ENCODE peak calls at places on chromosomes 3 and 15, in five cellular contexts. Q is activated T-helper 1 cell treated with Interleukin-2 at 50 U/mL for 16 hours; E is stimulated activated CD8-positive, alpha-beta memory T cell treated with anti-CD3 and anti-CD28 coated beads, Interleukin-12 subunit alpha, Interleukin-12 subunit beta, amount 100 ng/mL, for 4 hours; M is cardiac muscle cell; Z is RWPE1. O is an unnamed sample.

GRCh38 chr3:16743276-16743675 is 138.1 kb upstream of the DAZL start:
- DNase-seq in Q (no peak), E (no peak), M (peak), Z (no peak), O (no peak)

GRCh38 chr3:15205934-15206661 is at the start of gene CAPN7:
- DNase-seq in Q (peak), E (peak), M (peak), Z (peak), O (peak)

GRCh38 chr15:28955686-28956421 is 70.1 kb downstream of the APBA2 start:
- DNase-seq in Q (no peak), E (no peak), M (peak), Z (no peak), O (no peak)

GRCh38 chr15:101113114-101114005 is 138.5 kb downstream of the CHSY1 start:
- DNase-seq in Q (no peak), E (no peak), M (no peak), Z (no peak), O (no peak)

GRCh38 chr15:56767315-56767714 is 34.0 kb upstream of the ZNF280D start:
- DNase-seq in Q (no peak), E (no peak), M (peak), Z (no peak), O (no peak)

GRCh38 chr3:10119376-10119775 is 3.9 kb downstream of the BRK1 start:
- DNase-seq in Q (no peak), E (no peak), M (no peak), Z (no peak), O (no peak)

GRCh38 chr15:25690673-25691543 is 172.2 kb downstream of the ATP10A start:
- DNase-seq in Q (no peak), E (no peak), M (peak), Z (peak), O (no peak)

GRCh38 chr3:34008836-34009479 is 210.5 kb downstream of the PDCD6IP start:
- DNase-seq in Q (no peak), E (no peak), M (no peak), Z (no peak), O (no peak)

GRCh38 chr15:70259640-70260066 is 161.9 kb upstream of the TLE3 start:
- DNase-seq in Q (no peak), E (no peak), M (peak), Z (no peak), O (no peak)

GRCh38 chr3:193773266-193774183 is 180.5 kb downstream of the OPA1 start:
- DNase-seq in Q (no peak), E (no peak), M (peak), Z (no peak), O (no peak)

GRCh38 chr15:25863968-25864580 is 947 bp upstream of the ATP10A start:
- DNase-seq in Q (no peak), E (no peak), M (no peak), Z (no peak), O (no peak)

GRCh38 chr3:188712257-188712924 is 459.4 kb upstream of the TPRG1 start:
- DNase-seq in Q (no peak), E (no peak), M (peak), Z (no peak), O (peak)

GRCh38 chr3:45981321-45982038 is 14.1 kb downstream of the FYCO1 start:
- DNase-seq in Q (no peak), E (no peak), M (peak), Z (no peak), O (no peak)

GRCh38 chr3:88632226-88632625 is 475.2 kb upstream of the EPHA3 start:
- DNase-seq in Q (no peak), E (no peak), M (no peak), Z (no peak), O (no peak)

GRCh38 chr15:53976844-53977392 is 1.3 kb upstream of the UNC13C start:
- DNase-seq in Q (no peak), E (no peak), M (no peak), Z (peak), O (no peak)

GRCh38 chr15:50675524-50676144 is 11.0 kb downstream of the TRPM7 start:
- DNase-seq in Q (no peak), E (no peak), M (peak), Z (peak), O (peak)

GRCh38 chr3:72011495-72011894 is 226.5 kb upstream of the PROK2 start:
- DNase-seq in Q (no peak), E (no peak), M (peak), Z (no peak), O (no peak)

GRCh38 chr3:126158912-126159227 is 21.5 kb downstream of the ALDH1L1 start:
- DNase-seq in Q (no peak), E (no peak), M (no peak), Z (no peak), O (no peak)

GRCh38 chr3:52685285-52685704 is 418 bp downstream of the PBRM1 start:
- DNase-seq in Q (peak), E (no peak), M (no peak), Z (peak), O (no peak)

GRCh38 chr15:73897441-73898261 is 24.3 kb downstream of the TBC1D21 start:
- DNase-seq in Q (peak), E (peak), M (peak), Z (peak), O (peak)

GRCh38 chr3:141370065-141370533 is 1.8 kb downstream of the ZBTB38 start:
- DNase-seq in Q (peak), E (peak), M (peak), Z (peak), O (peak)

GRCh38 chr3:194134231-194134756 is 1.7 kb upstream of the HES1 start:
- DNase-seq in Q (no peak), E (peak), M (peak), Z (no peak), O (no peak)

GRCh38 chr3:14397531-14397930 is 4.9 kb upstream of the SLC6A6 start:
- DNase-seq in Q (no peak), E (no peak), M (no peak), Z (no peak), O (no peak)

GRCh38 chr3:193997228-193998192 is 138.4 kb upstream of the HES1 start:
- DNase-seq in Q (no peak), E (no peak), M (no peak), Z (no peak), O (no peak)

GRCh38 chr15:74384566-74385441 is 17.4 kb upstream of the CYP11A1 start:
- DNase-seq in Q (no peak), E (no peak), M (no peak), Z (peak), O (no peak)

GRCh38 chr3:40071683-40072238 is 237.7 kb upstream of the EIF1B start:
- DNase-seq in Q (no peak), E (no peak), M (no peak), Z (no peak), O (no peak)

GRCh38 chr3:46664971-46665762 is 28.3 kb downstream of the ALS2CL start:
- DNase-seq in Q (no peak), E (no peak), M (no peak), Z (no peak), O (no peak)

GRCh38 chr15:62739082-62739481 is 303.5 kb upstream of the TPM1 start:
- DNase-seq in Q (no peak), E (no peak), M (no peak), Z (peak), O (no peak)

O was measured in brain pericyte.